ENCODE peak calls at places on chromosome 5, in five cellular contexts. A is adrenal gland, R is H9, Z is fibroblast of pulmonary artery, V is IMR-90. S is an unnamed sample.
A peak's percentile ranks its signal among the peaks of the same experiment; 100 is the strongest.

GRCh38 chr5:141478321-141478945 is 2.7 kb downstream of the PCDHGC3 start:
- DNase-seq in A (no peak), R (peak; percentile 89), Z (no peak), V (peak; percentile 52), S (no peak)

GRCh38 chr5:180607861-180608571 is 16.7 kb upstream of the SCGB3A1 start:
- DNase-seq in A (no peak), R (no peak), Z (no peak), V (no peak), S (no peak)

GRCh38 chr5:36357391-36357790 is 55.7 kb upstream of the RANBP3L start:
- DNase-seq in A (no peak), R (no peak), Z (peak; percentile 73), V (peak; percentile 63), S (no peak)

GRCh38 chr5:159641371-159642039 is 274.8 kb upstream of the ADRA1B start:
- DNase-seq in A (no peak), R (no peak), Z (no peak), V (no peak), S (no peak)

GRCh38 chr5:139422307-139422893 is 16.9 kb downstream of the DNAJC18 start:
- DNase-seq in A (peak; percentile 51), R (peak; percentile 39), Z (peak; percentile 86), V (peak; percentile 78), S (no peak)

GRCh38 chr5:169567079-169567478 is 16.5 kb upstream of the SPDL1 start:
- DNase-seq in A (no peak), R (peak; percentile 31), Z (peak; percentile 51), V (peak; percentile 10), S (no peak)

GRCh38 chr5:31944683-31945445 is 229.3 kb downstream of the GOLPH3 start:
- DNase-seq in A (peak; percentile 22), R (no peak), Z (no peak), V (no peak), S (peak; percentile 53)

GRCh38 chr5:180809403-180810209 is 7.0 kb upstream of the MGAT1 start:
- DNase-seq in A (peak; percentile 84), R (peak; percentile 92), Z (peak; percentile 92), V (peak; percentile 88), S (peak; percentile 94)

GRCh38 chr5:163696270-163696887 is 191.0 kb downstream of the MAT2B start:
- DNase-seq in A (peak; percentile 30), R (peak; percentile 68), Z (peak; percentile 91), V (peak; percentile 89), S (peak; percentile 57)

GRCh38 chr5:1937590-1937989 is 54.9 kb upstream of the IRX4 start:
- DNase-seq in A (no peak), R (peak; percentile 20), Z (no peak), V (no peak), S (no peak)

GRCh38 chr5:15993934-15994333 is 185.7 kb downstream of the MARCHF11 start:
- DNase-seq in A (no peak), R (no peak), Z (peak; percentile 32), V (peak; percentile 30), S (no peak)

GRCh38 chr5:71705416-71705815 is 13.7 kb upstream of the CARTPT start:
- DNase-seq in A (no peak), R (no peak), Z (no peak), V (no peak), S (no peak)

DNA sequence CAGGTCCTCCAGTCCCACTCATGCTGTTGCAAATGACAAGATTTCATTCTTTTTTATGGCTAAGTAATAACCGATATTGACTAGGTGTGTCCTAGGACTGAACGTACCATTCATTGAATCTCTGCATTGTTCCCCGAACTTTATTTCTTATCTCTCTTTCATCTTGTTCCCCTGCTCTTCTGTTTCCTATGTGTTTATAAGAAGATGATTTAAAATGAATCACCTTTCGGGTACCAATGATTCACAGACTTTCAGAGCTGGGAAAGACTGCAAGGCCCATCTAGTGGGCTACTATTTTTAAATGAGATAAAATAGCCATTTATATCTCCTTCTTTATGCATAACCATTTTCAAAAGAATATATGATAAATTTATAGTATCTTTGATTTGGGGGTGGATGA is 133.0 kb downstream of the CDH18 start:
- DNase-seq in A (no peak), R (no peak), Z (no peak), V (peak; percentile 51), S (no peak)
- TF ChIP-seq CTCF in A (no peak), R (no peak), Z (no peak), V (no peak), S (no peak)

GRCh38 chr5:161676109-161676508 is 9.4 kb upstream of the GABRA6 start:
- DNase-seq in A (no peak), R (peak; percentile 38), Z (no peak), V (no peak), S (no peak)
- TF ChIP-seq CTCF in A (peak; percentile 63), R (peak; percentile 81), Z (no peak), V (no peak), S (peak; percentile 73)

DNA sequence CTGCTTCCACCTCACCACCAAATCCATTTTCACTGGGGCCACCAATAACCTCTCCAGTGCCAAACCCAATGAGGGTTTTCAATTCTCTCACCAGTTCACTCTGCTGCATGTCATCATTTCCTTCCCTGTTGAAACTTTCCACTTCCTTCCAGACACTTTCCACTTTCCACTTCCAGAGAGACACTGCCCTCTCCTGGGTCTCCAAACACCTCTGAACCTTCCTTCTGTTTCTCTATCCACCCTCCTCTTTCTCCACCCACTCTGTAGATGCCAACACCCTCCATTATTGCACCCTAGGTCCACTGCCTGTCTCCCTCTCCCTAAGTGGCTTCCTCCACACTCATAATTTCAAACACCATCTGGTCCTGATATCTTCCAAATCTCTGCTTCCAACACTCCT is 39.6 kb downstream of the PDE6A start:
- DNase-seq in A (no peak), R (no peak), Z (no peak), V (no peak), S (no peak)
- TF ChIP-seq CTCF in A (no peak), R (no peak), Z (no peak), V (no peak), S (no peak)

DNA sequence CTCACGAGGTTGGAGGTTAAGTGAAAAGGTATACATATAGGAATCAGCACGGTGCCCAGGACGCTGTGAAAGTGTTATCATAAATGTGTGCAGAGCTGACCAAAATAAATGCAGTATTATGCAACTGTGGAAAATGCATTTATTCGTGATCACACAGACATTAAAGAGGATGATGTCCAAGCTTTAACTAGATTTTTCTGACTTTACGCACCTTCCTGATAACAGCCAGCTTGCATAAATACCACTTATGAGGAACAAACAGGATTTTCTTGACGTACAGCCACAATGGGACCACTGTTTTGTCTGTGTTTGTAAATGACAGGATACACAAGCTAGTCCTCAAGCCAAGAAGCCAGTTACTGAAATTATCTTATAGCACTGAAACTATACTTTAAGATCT is 71.4 kb upstream of the ATP10B start:
- DNase-seq in A (no peak), R (no peak), Z (no peak), V (no peak), S (no peak)
- TF ChIP-seq CTCF in A (no peak), R (no peak), Z (no peak), V (no peak), S (no peak)

GRCh38 chr5:54140247-54140646 is 170.1 kb downstream of the ARL15 start:
- DNase-seq in A (no peak), R (no peak), Z (no peak), V (no peak), S (no peak)
- TF ChIP-seq CTCF in A (no peak), R (no peak), Z (no peak), V (no peak), S (no peak)

GRCh38 chr5:66739923-66740322 is 143.7 kb downstream of the MAST4 start:
- DNase-seq in A (no peak), R (no peak), Z (no peak), V (no peak), S (no peak)
- TF ChIP-seq CTCF in A (no peak), R (no peak), Z (no peak), V (no peak), S (no peak)

GRCh38 chr5:122029818-122030217 is 48.2 kb downstream of the LOX start:
- DNase-seq in A (no peak), R (no peak), Z (no peak), V (no peak), S (no peak)
- TF ChIP-seq CTCF in A (no peak), R (no peak), Z (no peak), V (no peak), S (no peak)

GRCh38 chr5:77077821-77078176 is 9.3 kb downstream of the ZBED3 start:
- DNase-seq in A (no peak), R (no peak), Z (no peak), V (no peak), S (no peak)
- TF ChIP-seq CTCF in A (no peak), R (no peak), Z (no peak), V (no peak), S (peak; percentile 54)

GRCh38 chr5:151890299-151890698 is 34.4 kb downstream of the GLRA1 start:
- DNase-seq in A (no peak), R (no peak), Z (no peak), V (no peak), S (no peak)
- TF ChIP-seq CTCF in A (no peak), R (peak; percentile 42), Z (no peak), V (no peak), S (no peak)

DNA sequence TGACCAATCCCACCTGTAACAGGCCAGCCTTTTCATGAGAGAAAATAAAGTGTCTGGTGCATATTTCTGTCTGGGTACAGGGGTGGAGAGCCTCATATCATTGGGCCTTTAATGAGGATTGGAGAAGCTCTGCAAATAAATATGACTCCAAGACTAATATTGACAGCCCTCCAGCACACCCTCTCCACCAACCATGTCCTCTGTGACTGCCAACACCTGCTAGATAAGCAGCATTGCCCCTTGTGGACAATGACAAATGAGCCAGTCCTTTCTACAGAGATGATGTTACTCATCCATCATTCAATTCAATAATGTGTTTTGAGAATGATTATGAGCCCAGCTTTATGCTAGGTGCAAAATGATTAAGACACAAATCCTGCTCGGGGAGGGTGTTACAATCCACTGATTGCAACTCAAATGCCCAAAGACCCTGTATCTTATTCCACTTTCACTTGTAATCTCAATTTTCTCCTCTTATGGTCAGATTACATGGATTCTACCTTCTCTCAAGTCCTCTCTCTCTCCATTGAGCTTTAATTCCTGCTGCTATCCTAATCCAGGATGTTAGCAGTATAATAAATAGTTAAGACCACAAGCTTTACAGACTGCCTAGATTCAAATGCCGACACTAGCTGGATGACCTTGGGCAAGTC is 2.1 kb upstream of the GFRA3 start:
- DNase-seq in A (no peak), R (no peak), Z (no peak), V (no peak), S (no peak)
- TF ChIP-seq CTCF in A (no peak), R (peak; percentile 29), Z (no peak), V (no peak), S (no peak)

S was measured in glutamatergic neuron.